ENCODE peak calls at places on chromosomes 7 and 10, in nine cellular contexts. C is stomach; U is left ventricle myocardium inferior; T is fibroblast of lung; J is IMR-90; I is astrocyte; D is CD8-positive, alpha-beta T cell; A is PC-3; Z is uterus. G is an unnamed sample. For H3K4me1, the result is how much of the 10 kb centered on the place peaks cover.

GRCh38 chr10:114682121-114682520 is 24.0 kb upstream of the ABLIM1 start:
- DNase-seq in A (no peak), I (no peak), C (no peak), U (no peak), Z (no peak), D (no peak), J (no peak), T (no peak), G (no peak)

GRCh38 chr7:115217373-115217772 is 295.5 kb downstream of the MDFIC start:
- DNase-seq in C (no peak), J (no peak), I (no peak), T (peak), A (peak), U (no peak), Z (no peak), D (no peak), G (no peak)

GRCh38 chr10:50512214-50512595 is 111.6 kb downstream of the SGMS1 start:
- DNase-seq in D (no peak), C (no peak), J (peak), Z (no peak), U (no peak), T (peak), I (peak), A (no peak), G (no peak)

GRCh38 chr10:27611209-27611608 is 107.1 kb downstream of the RAB18 start:
- DNase-seq in T (peak), Z (no peak), D (no peak), A (peak), C (no peak), J (peak), I (peak), U (no peak), G (no peak)

GRCh38 chr10:110488124-110488681 is 9.5 kb upstream of the DUSP5 start:
- DNase-seq in D (no peak), I (peak), T (no peak), A (peak), U (no peak), Z (no peak), C (no peak), J (peak), G (no peak)

GRCh38 chr10:69160809-69161225 is 19.2 kb upstream of the SUPV3L1 start:
- DNase-seq in Z (no peak), C (no peak), I (peak), D (no peak), U (no peak), A (peak), J (peak), T (no peak), G (no peak)

GRCh38 chr10:31769564-31769963 is 159.1 kb downstream of the ARHGAP12 start:
- DNase-seq in U (no peak), A (peak), I (peak), C (no peak), Z (no peak), T (peak), J (peak), D (no peak), G (no peak)

GRCh38 chr10:24197319-24197718 is 11.6 kb upstream of the KIAA1217 start:
- DNase-seq in A (no peak), I (no peak), T (no peak), J (no peak), C (no peak), D (no peak), U (no peak), Z (no peak), G (no peak)

GRCh38 chr7:23490357-23491131 is 20.3 kb upstream of the IGF2BP3 start:
- DNase-seq in D (peak), C (no peak), I (peak), Z (no peak), T (peak), U (peak), A (no peak), J (no peak), G (peak)

GRCh38 chr7:76302299-76303056 is at the start of gene HSPB1:
- DNase-seq in I (peak), A (peak), U (peak), D (no peak), C (peak), T (peak), J (peak), Z (peak), G (peak)

GRCh38 chr7:38002689-38003088 is 82.2 kb downstream of the EPDR1 start:
- DNase-seq in U (no peak), Z (no peak), C (no peak), A (no peak), D (no peak), I (no peak), J (no peak), T (no peak), G (no peak)

GRCh38 chr10:29634764-29635625 is at the start of gene SVIL:
- DNase-seq in C (no peak), T (peak), Z (peak), U (peak), J (peak), I (peak), D (no peak), A (peak), G (peak)

GRCh38 chr10:111707066-111707465 is 476.5 kb downstream of the GPAM start:
- DNase-seq in U (no peak), Z (no peak), D (no peak), A (no peak), I (no peak), C (no peak), T (no peak), J (no peak), G (no peak)

GRCh38 chr7:37089972-37090371 is 358.7 kb downstream of the ELMO1 start:
- DNase-seq in I (no peak), C (no peak), D (no peak), Z (peak), T (no peak), J (no peak), U (no peak), A (no peak), G (no peak)

GRCh38 chr10:89830623-89831022 is 129.2 kb downstream of the KIF20B start:
- DNase-seq in T (no peak), Z (no peak), C (no peak), U (no peak), D (no peak), I (no peak), J (no peak), A (no peak), G (no peak)

GRCh38 chr7:134780166-134780853 is 876 bp downstream of the CALD1 start:
- DNase-seq in T (peak), A (no peak), J (no peak), U (no peak), D (no peak), C (no peak), Z (no peak), I (no peak), G (no peak)
- H3K4me1 ChIP-seq in T (under half), A (under half), J (under half), U (half or more), D (under half), C (under half), Z (under half), I (under half), G (under half)

GRCh38 chr10:78260675-78261074 is 227.0 kb downstream of the RPS24 start:
- DNase-seq in D (no peak), T (no peak), C (no peak), I (no peak), U (no peak), J (no peak), Z (no peak), A (no peak), G (no peak)

GRCh38 chr10:78263521-78263988 is 229.9 kb downstream of the RPS24 start:
- DNase-seq in I (peak), C (no peak), A (peak), Z (no peak), T (no peak), J (peak), U (no peak), D (no peak), G (no peak)

GRCh38 chr10:78260141-78260540 is 226.5 kb downstream of the RPS24 start:
- DNase-seq in Z (no peak), A (no peak), J (peak), U (no peak), C (no peak), T (peak), I (no peak), D (no peak), G (no peak)

GRCh38 chr10:78259394-78259793 is 225.7 kb downstream of the RPS24 start:
- DNase-seq in Z (no peak), J (no peak), C (no peak), U (no peak), T (no peak), D (no peak), A (no peak), I (no peak), G (peak)

GRCh38 chr10:78261291-78261690 is 227.6 kb downstream of the RPS24 start:
- DNase-seq in A (no peak), I (no peak), U (no peak), T (no peak), J (no peak), D (no peak), Z (no peak), C (no peak), G (no peak)
- H3K4me1 ChIP-seq in A (under half), I (under half), U (under half), T (under half), J (under half), D (under half), Z (under half), C (under half), G (under half)

GRCh38 chr10:92146781-92147180 is 144.1 kb downstream of the CPEB3 start:
- DNase-seq in U (no peak), T (no peak), A (no peak), D (no peak), Z (no peak), C (no peak), I (no peak), J (no peak), G (no peak)
- H3K4me1 ChIP-seq in U (half or more), T (under half), A (under half), D (under half), Z (under half), C (under half), I (under half), J (under half), G (under half)

DNA sequence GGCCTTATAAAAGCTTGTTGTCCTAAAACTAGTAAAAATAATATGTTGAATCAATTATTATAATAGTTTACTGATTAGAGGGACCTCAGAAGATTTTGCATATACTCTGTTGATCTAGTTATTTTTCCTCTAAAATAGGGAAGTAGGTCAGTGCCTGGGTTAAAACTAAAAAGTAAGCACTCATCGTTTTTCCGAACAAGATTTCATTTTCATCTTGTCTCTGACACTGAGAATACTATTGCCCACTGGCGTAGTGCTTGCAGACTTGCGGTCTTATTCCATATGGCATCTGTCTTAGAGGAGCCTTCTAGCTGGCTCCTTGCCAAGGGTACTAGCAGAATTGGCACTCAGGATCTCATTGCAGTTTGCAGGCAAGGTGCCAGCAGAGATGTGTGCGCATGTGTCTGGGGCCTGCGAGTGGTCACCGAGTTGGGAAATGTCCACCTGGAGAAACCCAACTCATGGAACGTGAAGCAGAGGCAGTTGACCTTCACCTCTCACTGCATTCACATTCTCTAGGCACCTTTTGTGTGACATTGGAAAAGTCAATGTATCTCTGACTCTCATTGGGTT is 143.4 kb downstream of the CELF2 start:
- DNase-seq in Z (no peak), A (no peak), C (peak), U (no peak), D (no peak), J (no peak), I (no peak), T (no peak), G (no peak)
- H3K4me1 ChIP-seq in Z (under half), A (under half), C (under half), U (half or more), D (half or more), J (under half), I (under half), T (under half), G (half or more)

GRCh38 chr10:132566892-132567291 is 29.3 kb downstream of the INPP5A start:
- DNase-seq in U (no peak), D (no peak), I (no peak), T (no peak), Z (no peak), J (no peak), C (no peak), A (no peak), G (no peak)
- H3K4me1 ChIP-seq in U (half or more), D (under half), I (under half), T (under half), Z (under half), J (under half), C (under half), A (under half), G (under half)

GRCh38 chr7:111029141-111029572 is 61.8 kb upstream of the LRRN3 start:
- DNase-seq in C (no peak), U (no peak), T (no peak), D (no peak), I (no peak), A (no peak), J (no peak), Z (no peak), G (no peak)

GRCh38 chr7:111027396-111027795 is 63.5 kb upstream of the LRRN3 start:
- DNase-seq in I (no peak), Z (no peak), C (no peak), D (no peak), A (no peak), J (no peak), U (no peak), T (no peak), G (no peak)

GRCh38 chr7:111025013-111025412 is 65.9 kb upstream of the LRRN3 start:
- DNase-seq in Z (no peak), J (no peak), I (no peak), T (no peak), A (no peak), D (no peak), C (no peak), U (no peak), G (no peak)

GRCh38 chr7:111026806-111027205 is 64.1 kb upstream of the LRRN3 start:
- DNase-seq in J (no peak), U (no peak), D (no peak), Z (no peak), C (no peak), I (no peak), A (no peak), T (no peak), G (no peak)

GRCh38 chr7:111026301-111026700 is 64.6 kb upstream of the LRRN3 start:
- DNase-seq in Z (no peak), T (no peak), I (no peak), A (no peak), C (no peak), D (no peak), U (no peak), J (no peak), G (no peak)
- H3K4me1 ChIP-seq in Z (under half), T (under half), I (under half), A (under half), C (under half), D (half or more), U (under half), J (under half), G (under half)

DNA sequence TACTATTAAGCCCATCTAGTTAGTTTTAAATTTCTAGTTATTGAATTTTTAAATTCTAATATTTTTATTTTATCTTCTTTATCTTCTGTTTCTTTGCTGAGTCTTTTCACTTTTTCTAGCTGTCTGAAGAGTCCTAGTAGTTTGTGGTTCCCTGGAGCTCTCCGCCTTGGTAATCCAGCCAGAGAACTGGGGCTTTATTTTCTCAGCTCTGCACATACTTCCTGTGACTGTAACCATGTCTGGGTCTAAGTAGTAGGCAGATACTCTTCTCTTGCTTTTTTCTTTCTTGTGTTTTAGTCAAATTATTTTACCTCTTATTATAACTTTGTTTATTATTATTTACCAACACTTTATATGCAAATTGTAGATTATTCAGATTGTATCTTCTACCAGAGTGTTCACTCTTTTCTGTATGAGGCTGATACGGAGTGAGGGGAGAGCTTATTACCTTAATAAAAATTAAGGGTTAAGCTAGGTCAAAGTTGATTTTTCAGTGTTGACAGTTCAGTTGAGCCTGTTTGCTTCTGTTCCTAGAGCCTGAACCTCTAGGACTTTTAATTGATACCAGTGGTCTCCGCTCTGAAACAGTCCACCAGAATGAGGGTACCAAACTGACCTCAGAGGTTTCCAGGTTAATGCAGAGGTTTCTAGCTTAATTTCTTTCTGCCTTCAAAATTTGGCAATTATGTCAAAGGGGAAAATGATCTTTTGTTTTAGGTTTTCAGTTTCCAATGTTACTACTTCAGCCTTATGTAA is 155.4 kb downstream of the ADK start:
- DNase-seq in T (no peak), J (no peak), Z (no peak), U (no peak), D (no peak), I (no peak), C (no peak), A (no peak), G (no peak)
- H3K4me1 ChIP-seq in T (under half), J (under half), Z (under half), U (under half), D (under half), I (under half), C (under half), A (under half), G (under half)

GRCh38 chr7:99030145-99030856 is 113.6 kb downstream of the SMURF1 start:
- DNase-seq in T (no peak), D (no peak), C (peak), Z (no peak), U (no peak), A (peak), J (no peak), I (no peak), G (no peak)
- H3K4me1 ChIP-seq in T (under half), D (under half), C (under half), Z (under half), U (under half), A (under half), J (under half), I (under half), G (under half)

GRCh38 chr10:34437897-34438296 is 377.2 kb downstream of the PARD3 start:
- DNase-seq in I (no peak), A (no peak), J (no peak), T (no peak), D (no peak), U (peak), Z (no peak), C (no peak), G (no peak)

GRCh38 chr10:34432589-34432988 is 382.5 kb downstream of the PARD3 start:
- DNase-seq in T (no peak), A (no peak), D (no peak), C (no peak), Z (no peak), U (no peak), J (no peak), I (no peak), G (no peak)

GRCh38 chr10:34430685-34431084 is 384.4 kb downstream of the PARD3 start:
- DNase-seq in A (no peak), T (no peak), U (no peak), D (no peak), Z (no peak), C (no peak), I (no peak), J (no peak), G (no peak)

GRCh38 chr10:34433241-34434076 is 381.6 kb downstream of the PARD3 start:
- DNase-seq in D (no peak), U (no peak), T (peak), J (peak), A (no peak), Z (no peak), C (no peak), I (peak), G (no peak)

DNA sequence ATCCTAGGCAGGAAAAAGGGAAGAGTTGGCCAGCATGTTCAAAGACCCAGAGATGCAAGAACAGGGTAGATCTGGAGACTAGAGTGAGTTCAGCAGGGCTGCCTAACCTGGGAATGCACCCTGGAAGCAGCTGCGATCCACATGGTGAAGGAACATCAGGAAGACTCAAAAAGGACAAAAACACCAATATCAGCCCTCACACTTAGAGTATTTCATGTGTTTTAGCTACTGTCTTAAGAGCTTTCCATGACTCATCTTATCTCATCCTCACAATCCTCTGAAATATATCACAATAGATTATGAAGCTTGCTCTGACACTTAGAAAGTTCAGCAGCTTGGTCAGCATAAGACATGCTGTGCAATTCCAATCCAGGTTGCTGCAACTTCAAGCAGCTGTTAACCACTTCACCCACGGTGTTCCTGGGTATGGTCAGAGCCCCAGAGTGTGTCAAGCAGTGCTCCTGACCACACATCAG is 380.9 kb downstream of the PARD3 start:
- DNase-seq in T (peak), I (peak), D (no peak), J (peak), U (no peak), C (no peak), Z (peak), A (no peak), G (no peak)
- H3K4me1 ChIP-seq in T (under half), I (under half), D (under half), J (under half), U (under half), C (under half), Z (under half), A (under half), G (under half)

GRCh38 chr10:133008196-133008595 is 65.8 kb upstream of the CFAP46 start:
- DNase-seq in D (no peak), A (no peak), T (no peak), J (no peak), U (no peak), C (no peak), I (no peak), Z (no peak), G (no peak)

GRCh38 chr10:133008736-133009135 is 66.4 kb upstream of the CFAP46 start:
- DNase-seq in I (no peak), U (no peak), J (no peak), D (no peak), A (no peak), C (no peak), T (no peak), Z (no peak), G (no peak)

GRCh38 chr10:133006202-133006601 is 63.8 kb upstream of the CFAP46 start:
- DNase-seq in Z (no peak), U (no peak), D (no peak), I (no peak), T (no peak), C (no peak), J (no peak), A (no peak), G (no peak)

GRCh38 chr10:133006806-133007205 is 64.4 kb upstream of the CFAP46 start:
- DNase-seq in A (no peak), T (no peak), D (no peak), Z (no peak), U (no peak), I (no peak), J (no peak), C (no peak), G (no peak)

DNA sequence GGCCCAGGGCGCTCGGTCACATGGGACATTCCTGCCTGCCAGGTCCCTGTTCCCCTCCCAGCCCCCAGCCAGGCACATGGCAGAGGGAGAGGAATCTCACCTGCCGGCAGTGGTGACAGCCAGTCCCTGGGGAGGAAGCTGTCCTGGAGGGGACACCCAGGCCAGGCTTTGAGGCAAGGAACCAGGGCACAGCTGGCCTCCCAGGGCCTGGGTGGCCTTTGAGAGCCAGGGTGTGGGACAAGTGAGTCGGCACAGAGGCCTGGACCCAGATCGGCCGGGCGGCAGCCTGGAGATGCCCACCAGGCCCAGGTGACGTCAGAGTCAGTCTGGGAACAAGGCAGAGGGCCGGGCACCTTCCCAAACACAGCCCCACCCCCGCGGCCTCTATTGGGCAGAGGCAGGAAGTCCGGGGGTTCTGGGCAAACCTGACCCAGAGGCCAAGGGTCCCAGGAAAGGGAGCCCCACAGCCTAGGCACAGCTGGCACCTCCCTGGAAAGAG is 65.0 kb upstream of the CFAP46 start:
- DNase-seq in Z (no peak), I (no peak), A (no peak), J (no peak), C (no peak), D (no peak), U (no peak), T (no peak), G (no peak)
- H3K4me1 ChIP-seq in Z (under half), I (under half), A (under half), J (under half), C (under half), D (under half), U (under half), T (under half), G (under half)